ENCODE peak calls at places on chromosomes 13 and 19, in five cellular contexts. One of them, this sample, is unnamed.

GRCh38 chr13:59607780-59608233 is 555.9 kb downstream of the DIAPH3 start:
- DNase-seq in ACHN: no peak
- DNase-seq in amniotic epithelial cell: no peak
- DNase-seq in NCI-H1694 treated with DMSO at 0.1 percent for 48 hours: no peak
- DNase-seq in lower leg skin: no peak
- DNase-seq in this sample: no peak

GRCh38 chr13:27273658-27274425 is 3.2 kb downstream of the RASL11A start:
- DNase-seq in ACHN: no peak
- DNase-seq in amniotic epithelial cell: peak
- DNase-seq in NCI-H1694 treated with DMSO at 0.1 percent for 48 hours: no peak
- DNase-seq in lower leg skin: no peak
- DNase-seq in this sample: no peak

GRCh38 chr13:49183672-49184315 is 36.3 kb upstream of the MLNR start:
- DNase-seq in ACHN: no peak
- DNase-seq in amniotic epithelial cell: no peak
- DNase-seq in NCI-H1694 treated with DMSO at 0.1 percent for 48 hours: no peak
- DNase-seq in lower leg skin: no peak
- DNase-seq in this sample: no peak

GRCh38 chr13:48096670-48097069 is 1.8 kb upstream of the MED4 start:
- DNase-seq in ACHN: peak
- DNase-seq in amniotic epithelial cell: no peak
- DNase-seq in NCI-H1694 treated with DMSO at 0.1 percent for 48 hours: no peak
- DNase-seq in lower leg skin: no peak
- DNase-seq in this sample: no peak

GRCh38 chr19:2015611-2015950 is at the start of gene BTBD2:
- DNase-seq in ACHN: peak
- DNase-seq in amniotic epithelial cell: peak
- DNase-seq in NCI-H1694 treated with DMSO at 0.1 percent for 48 hours: no peak
- DNase-seq in lower leg skin: no peak
- DNase-seq in this sample: no peak

GRCh38 chr19:55644191-55644833 is 863 bp downstream of the ZNF581 start:
- DNase-seq in ACHN: no peak
- DNase-seq in amniotic epithelial cell: no peak
- DNase-seq in NCI-H1694 treated with DMSO at 0.1 percent for 48 hours: no peak
- DNase-seq in lower leg skin: no peak
- DNase-seq in this sample: no peak

GRCh38 chr13:41746259-41746658 is 214.7 kb downstream of the VWA8 start:
- DNase-seq in ACHN: peak
- DNase-seq in amniotic epithelial cell: peak
- DNase-seq in NCI-H1694 treated with DMSO at 0.1 percent for 48 hours: no peak
- DNase-seq in lower leg skin: no peak
- DNase-seq in this sample: no peak

GRCh38 chr19:4922530-4923378 is 13.5 kb downstream of the UHRF1 start:
- DNase-seq in ACHN: no peak
- DNase-seq in amniotic epithelial cell: peak
- DNase-seq in NCI-H1694 treated with DMSO at 0.1 percent for 48 hours: no peak
- DNase-seq in lower leg skin: no peak
- DNase-seq in this sample: no peak

GRCh38 chr19:35995655-35995993 is 636 bp downstream of the SDHAF1 start:
- DNase-seq in ACHN: no peak
- DNase-seq in amniotic epithelial cell: peak
- DNase-seq in NCI-H1694 treated with DMSO at 0.1 percent for 48 hours: no peak
- DNase-seq in lower leg skin: peak
- DNase-seq in this sample: no peak

GRCh38 chr19:18790566-18791314 is at the start of gene COMP:
- DNase-seq in ACHN: no peak
- DNase-seq in amniotic epithelial cell: no peak
- DNase-seq in NCI-H1694 treated with DMSO at 0.1 percent for 48 hours: no peak
- DNase-seq in lower leg skin: no peak
- DNase-seq in this sample: no peak

This sample was measured in T1000.